ENCODE peak calls at places on chromosomes 4 and X, in five cellular contexts. F is GM23248, O is body of pancreas, Q is spleen, Y is tibial artery. C is an unnamed sample.

GRCh38 chr4:54433686-54434085 is 204.6 kb downstream of the PDGFRA start:
- DNase-seq in F (peak; percentile 46), O (no peak), Q (no peak), Y (no peak), C (no peak)

GRCh38 chr4:2074588-2074987 is 15.5 kb downstream of the NAT8L start:
- DNase-seq in F (no peak), O (no peak), Q (peak; percentile 58), Y (peak; percentile 38), C (peak; percentile 9)

GRCh38 chr4:125741825-125742452 is 427.2 kb downstream of the FAT4 start:
- DNase-seq in F (peak; percentile 65), O (no peak), Q (no peak), Y (no peak), C (no peak)

GRCh38 chr4:123579961-123580360 is 183.4 kb downstream of the SPRY1 start:
- DNase-seq in F (no peak), O (no peak), Q (no peak), Y (no peak), C (no peak)

GRCh38 chr4:104416725-104417363 is 77.8 kb downstream of the CXXC4 start:
- DNase-seq in F (no peak), O (peak; percentile 40), Q (no peak), Y (no peak), C (no peak)

GRCh38 chrX:65926095-65927019 is 113.5 kb downstream of the VSIG4 start:
- DNase-seq in F (no peak), O (no peak), Q (peak; percentile 78), Y (no peak), C (no peak)

GRCh38 chr4:74006009-74006476 is 7.6 kb upstream of the CXCL5 start:
- DNase-seq in F (peak; percentile 80), O (no peak), Q (no peak), Y (no peak), C (no peak)

GRCh38 chr4:26127851-26128337 is 192.9 kb upstream of the RBPJ start:
- DNase-seq in F (peak; percentile 21), O (peak; percentile 83), Q (no peak), Y (no peak), C (no peak)

GRCh38 chr4:677431-678293 is 3.3 kb downstream of the MYL5 start:
- DNase-seq in F (peak; percentile 69), O (peak; percentile 46), Q (peak; percentile 80), Y (no peak), C (peak; percentile 56)

GRCh38 chr4:153570228-153570973 is 104.2 kb downstream of the TMEM131L start:
- DNase-seq in F (no peak), O (no peak), Q (no peak), Y (no peak), C (no peak)

GRCh38 chr4:149522031-149522430 is 293.6 kb downstream of the IQCM start:
- DNase-seq in F (no peak), O (no peak), Q (no peak), Y (no peak), C (no peak)

GRCh38 chrX:145843196-145843595 is 25.6 kb downstream of the SLITRK2 start:
- DNase-seq in F (no peak), O (no peak), Q (no peak), Y (no peak), C (no peak)

GRCh38 chr4:150033937-150034336 is 44.3 kb upstream of the DCLK2 start:
- DNase-seq in F (peak; percentile 12), O (peak; percentile 91), Q (no peak), Y (no peak), C (no peak)

GRCh38 chr4:78293841-78294301 is 236.7 kb downstream of the FRAS1 start:
- DNase-seq in F (peak; percentile 89), O (no peak), Q (no peak), Y (no peak), C (no peak)

GRCh38 chr4:79492148-79492547 is 84.1 kb upstream of the GK2 start:
- DNase-seq in F (no peak), O (peak; percentile 5), Q (no peak), Y (peak; percentile 61), C (peak; percentile 64)

GRCh38 chrX:147958316-147958715 is 22.8 kb upstream of the FMR1NB start:
- DNase-seq in F (peak; percentile 66), O (no peak), Q (no peak), Y (no peak), C (no peak)

GRCh38 chrX:71941771-71942170 is 31.1 kb downstream of the NHSL2 start:
- DNase-seq in F (peak; percentile 85), O (no peak), Q (no peak), Y (no peak), C (peak; percentile 33)

GRCh38 chr4:93788712-93789111 is 39.8 kb upstream of the ATOH1 start:
- DNase-seq in F (peak; percentile 32), O (no peak), Q (no peak), Y (no peak), C (no peak)

GRCh38 chr4:79621061-79621460 is 213.0 kb upstream of the GK2 start:
- DNase-seq in F (no peak), O (no peak), Q (no peak), Y (no peak), C (no peak)

GRCh38 chr4:62014982-62015739 is 815.0 kb downstream of the ADGRL3 start:
- DNase-seq in F (no peak), O (no peak), Q (no peak), Y (no peak), C (no peak)

GRCh38 chr4:3869661-3870566 is 103.7 kb downstream of the ADRA2C start:
- DNase-seq in F (peak; percentile 25), O (no peak), Q (peak; percentile 65), Y (peak; percentile 41), C (no peak)

GRCh38 chr4:126839066-126839465 is 793.7 kb upstream of the INTU start:
- DNase-seq in F (peak; percentile 78), O (no peak), Q (no peak), Y (no peak), C (no peak)

GRCh38 chr4:140238353-140239041 is 84.5 kb upstream of the MAML3 start:
- DNase-seq in F (peak; percentile 94), O (peak; percentile 81), Q (no peak), Y (peak; percentile 96), C (peak; percentile 87)
- H3K4me3 ChIP-seq in F (peak overlapping the region; percentile 61), O (no peak overlapping the region), Q (no peak overlapping the region), Y (peak overlapping the region; percentile 39), C (no peak overlapping the region)

GRCh38 chr4:6709230-6710114 is at the start of gene MRFAP1L1:
- DNase-seq in F (peak; percentile 99), O (peak; percentile 99), Q (peak; percentile 98), Y (peak; percentile 98), C (peak; percentile 98)
- H3K4me1 ChIP-seq in F (peaks cover 13% of the 10 kb centered on the region), O (peaks cover 43% of the 10 kb centered on the region), Q (peaks cover 42% of the 10 kb centered on the region), Y (peaks cover 29% of the 10 kb centered on the region), C (peaks cover 52% of the 10 kb centered on the region)

GRCh38 chr4:100795581-100795980 is 277.8 kb upstream of the EMCN start:
- DNase-seq in F (no peak), O (no peak), Q (no peak), Y (no peak), C (no peak)
- H3K4me3 ChIP-seq in F (no peak overlapping the region), O (no peak overlapping the region), Q (no peak overlapping the region), Y (no peak overlapping the region), C (no peak overlapping the region)

DNA sequence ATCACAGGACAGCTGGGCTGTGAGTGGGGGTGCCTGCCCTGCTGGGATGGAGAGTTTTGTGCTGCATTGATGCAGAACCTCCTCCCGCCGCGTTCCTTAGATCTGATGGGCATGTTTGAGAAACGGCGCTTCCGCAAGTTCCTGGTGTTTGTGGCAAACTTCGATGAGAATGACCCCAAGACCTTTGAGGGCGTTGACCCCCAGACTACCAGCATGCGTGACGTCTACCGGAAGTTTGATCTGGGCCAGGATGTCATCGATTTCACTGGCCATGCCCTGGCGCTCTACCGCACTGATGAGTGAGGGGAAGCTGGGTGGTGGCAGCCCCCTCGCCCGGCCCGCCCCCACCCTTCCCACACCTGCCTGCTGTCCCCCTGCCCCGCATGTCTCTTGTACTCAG is 2.9 kb downstream of the GDI1 start:
- DNase-seq in F (no peak), O (no peak), Q (no peak), Y (no peak), C (no peak)
- H3K4me1 ChIP-seq in F (no peaks in the 10 kb centered on the region), O (peaks cover 25% of the 10 kb centered on the region), Q (peaks cover 17% of the 10 kb centered on the region), Y (peaks cover 18% of the 10 kb centered on the region), C (no peaks in the 10 kb centered on the region)

DNA sequence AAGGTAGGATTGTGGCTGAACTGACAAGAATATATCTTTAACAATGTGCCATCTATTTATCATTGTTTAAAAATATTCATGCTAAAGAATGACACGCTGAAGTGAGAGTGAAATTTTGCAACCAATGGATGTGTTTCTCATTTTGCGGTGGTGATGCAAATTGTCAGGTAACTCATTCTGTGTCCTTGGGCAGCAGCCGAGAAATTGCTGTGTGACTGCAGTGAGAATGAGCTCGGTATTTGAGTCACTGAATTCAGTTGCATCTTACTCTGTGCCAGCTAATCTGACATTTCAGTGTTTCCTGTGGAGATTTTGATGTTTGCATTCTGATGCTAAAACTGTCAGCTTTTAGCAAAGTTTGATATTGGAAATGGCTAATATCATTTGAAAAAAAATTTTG is 28.1 kb downstream of the MCUB start:
- DNase-seq in F (peak; percentile 45), O (no peak), Q (no peak), Y (no peak), C (no peak)
- H3K4me3 ChIP-seq in F (no peak overlapping the region), O (no peak overlapping the region), Q (no peak overlapping the region), Y (no peak overlapping the region), C (no peak overlapping the region)

GRCh38 chr4:87046111-87046510 is 111.3 kb downstream of the AFF1 start:
- DNase-seq in F (peak; percentile 24), O (no peak), Q (no peak), Y (no peak), C (no peak)

GRCh38 chr4:87044511-87045369 is 109.9 kb downstream of the AFF1 start:
- DNase-seq in F (no peak), O (no peak), Q (no peak), Y (no peak), C (no peak)

GRCh38 chr4:87045659-87046058 is 110.8 kb downstream of the AFF1 start:
- DNase-seq in F (no peak), O (no peak), Q (no peak), Y (no peak), C (no peak)

GRCh38 chr4:87049508-87049907 is 114.7 kb downstream of the AFF1 start:
- DNase-seq in F (no peak), O (no peak), Q (no peak), Y (no peak), C (no peak)

GRCh38 chr4:87047281-87047798 is 112.5 kb downstream of the AFF1 start:
- DNase-seq in F (no peak), O (no peak), Q (no peak), Y (no peak), C (no peak)
- H3K4me1 ChIP-seq in F (peaks cover 24% of the 10 kb centered on the region), O (peaks cover 62% of the 10 kb centered on the region), Q (peaks cover 59% of the 10 kb centered on the region), Y (peaks cover 61% of the 10 kb centered on the region), C (peaks cover 88% of the 10 kb centered on the region)

C was measured in heart left ventricle.